ENCODE peak calls at places on chromosome 9, in five cellular contexts. T is neuronal stem cell, Q is H9, C is H1, O is mesenchymal stem cell. S is an unnamed sample.
A peak's percentile ranks its signal among the peaks of the same experiment; 100 is the strongest.

GRCh38 chr9:92970467-92970923 is 23.2 kb downstream of the FGD3 start:
- DNase-seq in T (peak; percentile 90), Q (peak; percentile 89), C (peak; percentile 55), O (no peak), S (no peak)

GRCh38 chr9:133691659-133692363 is 46.3 kb downstream of the SARDH start:
- DNase-seq in T (no peak), Q (no peak), C (no peak), O (peak; percentile 58), S (peak; percentile 74)

GRCh38 chr9:111825468-111826145 is 30.9 kb upstream of the SHOC1 start:
- DNase-seq in T (no peak), Q (no peak), C (no peak), O (no peak), S (no peak)

GRCh38 chr9:117958726-117959125 is 254.5 kb downstream of the TLR4 start:
- DNase-seq in T (no peak), Q (peak; percentile 29), C (no peak), O (no peak), S (no peak)

GRCh38 chr9:125493861-125494554 is 213.0 kb downstream of the MAPKAP1 start:
- DNase-seq in T (no peak), Q (no peak), C (no peak), O (no peak), S (no peak)

GRCh38 chr9:103991001-103991400 is 103.1 kb upstream of the SMC2 start:
- DNase-seq in T (no peak), Q (peak; percentile 39), C (no peak), O (no peak), S (no peak)

GRCh38 chr9:110669439-110669838 is 848 bp downstream of the MUSK start:
- DNase-seq in T (no peak), Q (no peak), C (no peak), O (peak; percentile 28), S (peak; percentile 15)

GRCh38 chr9:89945133-89945532 is 340.3 kb downstream of the GADD45G start:
- DNase-seq in T (no peak), Q (peak; percentile 54), C (no peak), O (no peak), S (no peak)

GRCh38 chr9:124257865-124258764 is at the start of gene NEK6:
- DNase-seq in T (no peak), Q (no peak), C (no peak), O (peak; percentile 75), S (peak; percentile 56)

GRCh38 chr9:79477955-79478751 is 93.6 kb upstream of the TLE4 start:
- DNase-seq in T (peak; percentile 26), Q (peak; percentile 60), C (peak; percentile 47), O (peak; percentile 52), S (no peak)

GRCh38 chr9:20028849-20029231 is 240.0 kb upstream of the SLC24A2 start:
- DNase-seq in T (no peak), Q (no peak), C (no peak), O (peak; percentile 29), S (no peak)

GRCh38 chr9:131803758-131804411 is 64.0 kb upstream of the RAPGEF1 start:
- DNase-seq in T (no peak), Q (no peak), C (no peak), O (no peak), S (no peak)

GRCh38 chr9:80968611-80969010 is 720.7 kb downstream of the TLE1 start:
- DNase-seq in T (no peak), Q (no peak), C (no peak), O (peak; percentile 81), S (no peak)

GRCh38 chr9:36818242-36818938 is 215.7 kb downstream of the PAX5 start:
- DNase-seq in T (no peak), Q (peak; percentile 44), C (no peak), O (peak; percentile 19), S (peak; percentile 3)

GRCh38 chr9:3498691-3499090 is 27.1 kb downstream of the RFX3 start:
- DNase-seq in T (no peak), Q (no peak), C (no peak), O (peak; percentile 45), S (no peak)

GRCh38 chr9:133580416-133580738 is 28.8 kb downstream of the FAM163B start:
- DNase-seq in T (no peak), Q (no peak), C (no peak), O (no peak), S (no peak)

GRCh38 chr9:129732946-129733631 is 19.8 kb downstream of the PTGES start:
- DNase-seq in T (no peak), Q (no peak), C (no peak), O (no peak), S (no peak)

GRCh38 chr9:7597716-7598115 is 201.9 kb downstream of the DMAC1 start:
- DNase-seq in T (no peak), Q (no peak), C (no peak), O (no peak), S (no peak)

GRCh38 chr9:12822111-12822510 is 47.3 kb downstream of the LURAP1L start:
- DNase-seq in T (no peak), Q (no peak), C (no peak), O (no peak), S (no peak)

GRCh38 chr9:106860731-106861584 is 2.0 kb upstream of the ZNF462 start:
- DNase-seq in T (peak; percentile 61), Q (peak; percentile 55), C (peak; percentile 62), O (peak; percentile 62), S (peak; percentile 5)

GRCh38 chr9:106859957-106860715 is 2.8 kb upstream of the ZNF462 start:
- DNase-seq in T (peak; percentile 60), Q (peak; percentile 86), C (peak; percentile 83), O (peak; percentile 63), S (peak; percentile 62)

GRCh38 chr9:106861585-106862114 is 1.3 kb upstream of the ZNF462 start:
- DNase-seq in T (no peak), Q (no peak), C (no peak), O (no peak), S (no peak)

GRCh38 chr9:106862946-106863740 is at the start of gene ZNF462:
- DNase-seq in T (peak; percentile 47), Q (peak; percentile 55), C (peak; percentile 54), O (peak; percentile 90), S (no peak)

DNA sequence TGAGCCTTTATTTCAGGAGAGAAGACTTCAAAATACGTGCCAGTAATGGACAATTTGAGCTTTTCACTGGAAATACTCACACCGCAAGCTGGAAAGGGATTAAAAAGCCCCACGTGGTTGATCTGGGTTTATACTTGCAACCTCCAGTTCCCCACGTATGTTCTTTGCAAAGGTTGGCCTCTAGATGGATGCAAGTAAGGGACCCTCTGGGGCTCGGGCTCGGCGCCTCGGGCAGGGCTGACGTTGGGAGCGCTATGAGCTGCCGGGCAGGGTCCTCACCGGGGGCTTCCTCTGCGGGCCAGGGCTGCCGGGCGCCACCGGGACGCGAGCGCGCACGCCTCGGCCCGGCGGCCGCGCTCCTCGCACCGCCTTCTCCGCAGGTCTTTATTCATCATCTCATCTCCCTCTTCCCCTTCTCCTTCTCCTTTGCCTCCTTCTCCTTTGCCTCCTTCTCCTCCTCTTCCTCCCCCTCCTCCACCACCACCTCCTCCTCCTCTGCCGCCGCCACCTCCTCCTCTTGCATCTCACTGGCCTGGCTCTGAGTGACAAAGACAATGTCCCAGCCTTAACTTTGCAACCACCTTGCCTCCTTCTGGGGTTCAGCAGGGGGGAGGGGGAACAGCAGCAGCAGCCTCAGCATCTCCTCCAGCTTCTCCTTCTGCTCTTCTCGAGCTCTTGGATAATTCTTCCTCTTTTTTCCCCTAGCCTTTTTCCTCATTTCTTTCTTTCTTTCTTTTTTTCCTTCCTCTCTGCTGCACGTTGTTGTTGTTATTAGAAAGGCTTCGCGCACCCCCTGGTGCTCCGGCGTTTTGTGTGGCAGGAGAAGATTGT is 636 bp upstream of the ZNF462 start:
- DNase-seq in T (peak; percentile 54), Q (peak; percentile 74), C (peak; percentile 61), O (peak; percentile 68), S (peak; percentile 47)
- H2AK5ac ChIP-seq in T (no peak overlapping the region), Q (no peak overlapping the region), C (no peak overlapping the region), O (no peak overlapping the region), S (peak overlapping the region; percentile 11)

DNA sequence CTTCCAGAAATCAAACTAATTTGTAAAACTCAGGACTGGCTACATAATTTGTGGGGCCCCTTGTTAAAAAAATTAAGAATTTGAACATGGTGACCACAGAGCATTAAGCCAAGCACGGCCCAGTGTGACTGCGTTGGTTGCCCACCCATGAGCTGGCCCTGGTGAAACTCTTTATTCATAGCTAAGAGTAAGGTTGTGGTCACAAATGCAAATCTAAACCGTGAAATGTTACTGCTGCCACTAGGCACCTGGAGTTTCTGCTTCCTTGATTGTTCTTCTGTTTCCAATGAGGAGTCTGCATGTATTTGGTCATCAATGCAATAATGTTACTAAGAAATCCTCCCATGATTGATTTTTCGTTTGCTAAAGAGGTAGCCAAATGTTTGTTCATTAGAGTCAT is 4.2 kb downstream of the GCNT1 start:
- DNase-seq in T (no peak), Q (no peak), C (no peak), O (no peak), S (no peak)
- H4K91ac ChIP-seq in T (no peak overlapping the region), Q (no peak overlapping the region), C (no peak overlapping the region), O (no peak overlapping the region), S (no peak overlapping the region)

GRCh38 chr9:87682085-87682484 is 43.8 kb upstream of the CTSL start:
- DNase-seq in T (no peak), Q (no peak), C (peak; percentile 17), O (no peak), S (no peak)
- H2BK12ac ChIP-seq in T (no peak overlapping the region), Q (no peak overlapping the region), C (no peak overlapping the region), O (no peak overlapping the region), S (no peak overlapping the region)

GRCh38 chr9:105725370-105725769 is 31.0 kb downstream of the TMEM38B start:
- DNase-seq in T (no peak), Q (no peak), C (no peak), O (no peak), S (no peak)
- H2AK5ac ChIP-seq in T (no peak overlapping the region), Q (no peak overlapping the region), C (no peak overlapping the region), O (no peak overlapping the region), S (no peak overlapping the region)

GRCh38 chr9:33042528-33042927 is 17.5 kb downstream of the DNAJA1 start:
- DNase-seq in T (no peak), Q (no peak), C (no peak), O (no peak), S (peak; percentile 38)

GRCh38 chr9:33044162-33044673 is 19.1 kb downstream of the DNAJA1 start:
- DNase-seq in T (peak; percentile 72), Q (peak; percentile 84), C (peak; percentile 83), O (peak; percentile 95), S (peak; percentile 93)

GRCh38 chr9:33041459-33042188 is 16.6 kb downstream of the DNAJA1 start:
- DNase-seq in T (no peak), Q (no peak), C (no peak), O (peak; percentile 70), S (no peak)

GRCh38 chr9:33048054-33048465 is 23.0 kb downstream of the DNAJA1 start:
- DNase-seq in T (no peak), Q (no peak), C (no peak), O (no peak), S (no peak)

GRCh38 chr9:33044677-33045282 is 19.7 kb downstream of the DNAJA1 start:
- DNase-seq in T (peak; percentile 3), Q (peak; percentile 71), C (no peak), O (no peak), S (peak; percentile 61)
- H4K91ac ChIP-seq in T (no peak overlapping the region), Q (no peak overlapping the region), C (no peak overlapping the region), O (no peak overlapping the region), S (no peak overlapping the region)

GRCh38 chr9:121662359-121662758 is 10.9 kb downstream of the DAB2IP start:
- DNase-seq in T (no peak), Q (no peak), C (no peak), O (no peak), S (no peak)
- H2BK12ac ChIP-seq in T (no peak overlapping the region), Q (no peak overlapping the region), C (no peak overlapping the region), O (no peak overlapping the region), S (peak overlapping the region; percentile 16)

DNA sequence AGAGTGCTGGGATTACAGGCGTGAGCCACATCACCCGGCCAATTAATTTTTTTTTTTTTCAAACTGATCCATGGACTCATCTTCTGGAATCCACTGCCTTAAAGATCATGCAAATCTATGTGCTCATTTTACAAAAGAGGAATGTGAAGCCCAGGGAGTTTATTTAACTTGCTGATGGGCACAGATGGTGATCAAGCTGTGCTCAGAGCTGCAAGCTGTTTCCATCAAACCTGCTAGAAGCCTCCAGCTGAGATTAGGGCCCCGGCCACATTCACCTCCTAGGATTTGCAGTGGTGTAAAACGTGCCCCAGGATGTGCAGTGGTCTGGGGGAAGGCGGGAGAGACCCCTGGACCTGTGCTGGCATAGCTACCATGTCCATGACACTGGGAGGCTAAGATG is 56.1 kb upstream of the TUT7 start:
- DNase-seq in T (no peak), Q (peak; percentile 50), C (peak; percentile 55), O (no peak), S (no peak)
- H2AK5ac ChIP-seq in T (no peak overlapping the region), Q (no peak overlapping the region), C (no peak overlapping the region), O (no peak overlapping the region), S (no peak overlapping the region)

S was measured in trophoblast cell.